ENCODE peak calls at places on chromosomes 4 and X, in ten cellular contexts. One of them, this sample, is unnamed.

GRCh38 chr4:100169796-100170485 is 20.3 kb downstream of the DDIT4L start:
- DNase-seq in stimulated activated naive CD4-positive, alpha-beta T cell: no peak
- DNase-seq in NAMALWA: no peak
- DNase-seq in stimulated activated CD8-positive, alpha-beta memory T cell treated with anti-CD3 and anti-CD28 coated beads, Interleukin-4, amount 100 ng/mL, for 48 hours: no peak
- DNase-seq in CD4-positive, CD25-positive, alpha-beta regulatory T cell: no peak
- DNase-seq in non-pigmented ciliary epithelial cell: no peak
- DNase-seq in Ammon's horn: peak
- DNase-seq in neuronal stem cell: no peak
- DNase-seq in amniotic stem cell: no peak
- DNase-seq in T-helper 1 cell: no peak
- DNase-seq in this sample: no peak

GRCh38 chr4:100268807-100269206 is 78.5 kb upstream of the DDIT4L start:
- DNase-seq in amniotic stem cell: no peak
- DNase-seq in T-helper 1 cell: no peak
- DNase-seq in CD4-positive, CD25-positive, alpha-beta regulatory T cell: no peak
- DNase-seq in non-pigmented ciliary epithelial cell: no peak
- DNase-seq in stimulated activated naive CD4-positive, alpha-beta T cell: no peak
- DNase-seq in neuronal stem cell: no peak
- DNase-seq in Ammon's horn: no peak
- DNase-seq in stimulated activated CD8-positive, alpha-beta memory T cell treated with anti-CD3 and anti-CD28 coated beads, Interleukin-4, amount 100 ng/mL, for 48 hours: no peak
- DNase-seq in NAMALWA: no peak
- DNase-seq in this sample: no peak

GRCh38 chr4:168848112-168848511 is 161.9 kb downstream of the CBR4 start:
- DNase-seq in amniotic stem cell: no peak
- DNase-seq in non-pigmented ciliary epithelial cell: no peak
- DNase-seq in stimulated activated naive CD4-positive, alpha-beta T cell: no peak
- DNase-seq in CD4-positive, CD25-positive, alpha-beta regulatory T cell: no peak
- DNase-seq in neuronal stem cell: no peak
- DNase-seq in Ammon's horn: peak
- DNase-seq in stimulated activated CD8-positive, alpha-beta memory T cell treated with anti-CD3 and anti-CD28 coated beads, Interleukin-4, amount 100 ng/mL, for 48 hours: no peak
- DNase-seq in NAMALWA: no peak
- DNase-seq in T-helper 1 cell: no peak
- DNase-seq in this sample: no peak

GRCh38 chr4:139042981-139043460 is 27.4 kb downstream of the NOCT start:
- DNase-seq in T-helper 1 cell: no peak
- DNase-seq in non-pigmented ciliary epithelial cell: no peak
- DNase-seq in CD4-positive, CD25-positive, alpha-beta regulatory T cell: no peak
- DNase-seq in stimulated activated CD8-positive, alpha-beta memory T cell treated with anti-CD3 and anti-CD28 coated beads, Interleukin-4, amount 100 ng/mL, for 48 hours: no peak
- DNase-seq in Ammon's horn: peak
- DNase-seq in neuronal stem cell: no peak
- DNase-seq in NAMALWA: no peak
- DNase-seq in stimulated activated naive CD4-positive, alpha-beta T cell: no peak
- DNase-seq in amniotic stem cell: no peak
- DNase-seq in this sample: no peak

GRCh38 chrX:47078129-47079043 is at the start of gene RGN:
- DNase-seq in non-pigmented ciliary epithelial cell: no peak
- DNase-seq in Ammon's horn: peak
- DNase-seq in NAMALWA: no peak
- DNase-seq in stimulated activated CD8-positive, alpha-beta memory T cell treated with anti-CD3 and anti-CD28 coated beads, Interleukin-4, amount 100 ng/mL, for 48 hours: no peak
- DNase-seq in T-helper 1 cell: no peak
- DNase-seq in stimulated activated naive CD4-positive, alpha-beta T cell: no peak
- DNase-seq in amniotic stem cell: no peak
- DNase-seq in neuronal stem cell: peak
- DNase-seq in CD4-positive, CD25-positive, alpha-beta regulatory T cell: no peak
- DNase-seq in this sample: no peak

GRCh38 chrX:42097491-42097890 is 174.1 kb upstream of the CASK start:
- DNase-seq in T-helper 1 cell: no peak
- DNase-seq in stimulated activated CD8-positive, alpha-beta memory T cell treated with anti-CD3 and anti-CD28 coated beads, Interleukin-4, amount 100 ng/mL, for 48 hours: no peak
- DNase-seq in CD4-positive, CD25-positive, alpha-beta regulatory T cell: no peak
- DNase-seq in stimulated activated naive CD4-positive, alpha-beta T cell: no peak
- DNase-seq in Ammon's horn: no peak
- DNase-seq in NAMALWA: no peak
- DNase-seq in neuronal stem cell: no peak
- DNase-seq in non-pigmented ciliary epithelial cell: no peak
- DNase-seq in amniotic stem cell: no peak
- DNase-seq in this sample: no peak

GRCh38 chr4:104524026-104524425 is 29.3 kb upstream of the CXXC4 start:
- DNase-seq in stimulated activated naive CD4-positive, alpha-beta T cell: no peak
- DNase-seq in amniotic stem cell: no peak
- DNase-seq in NAMALWA: no peak
- DNase-seq in stimulated activated CD8-positive, alpha-beta memory T cell treated with anti-CD3 and anti-CD28 coated beads, Interleukin-4, amount 100 ng/mL, for 48 hours: no peak
- DNase-seq in neuronal stem cell: no peak
- DNase-seq in Ammon's horn: peak
- DNase-seq in T-helper 1 cell: no peak
- DNase-seq in non-pigmented ciliary epithelial cell: no peak
- DNase-seq in CD4-positive, CD25-positive, alpha-beta regulatory T cell: no peak
- DNase-seq in this sample: no peak

GRCh38 chrX:13747836-13748235 is 13.3 kb downstream of the OFD1 start:
- DNase-seq in Ammon's horn: peak
- DNase-seq in stimulated activated naive CD4-positive, alpha-beta T cell: no peak
- DNase-seq in NAMALWA: peak
- DNase-seq in non-pigmented ciliary epithelial cell: no peak
- DNase-seq in T-helper 1 cell: peak
- DNase-seq in stimulated activated CD8-positive, alpha-beta memory T cell treated with anti-CD3 and anti-CD28 coated beads, Interleukin-4, amount 100 ng/mL, for 48 hours: no peak
- DNase-seq in CD4-positive, CD25-positive, alpha-beta regulatory T cell: peak
- DNase-seq in neuronal stem cell: no peak
- DNase-seq in amniotic stem cell: peak
- DNase-seq in this sample: no peak